ENCODE peak calls at places on chromosomes 2 and 18, in four cellular contexts. M, L, J and S are unnamed samples.

GRCh38 chr2:32954206-32954605 is 7.5 kb downstream of the LTBP1 start:
- DNase-seq in M (no peak), L (no peak), J (no peak), S (no peak)

GRCh38 chr18:1503847-1504246 is 599.2 kb downstream of the ADCYAP1 start:
- DNase-seq in M (no peak), L (no peak), J (no peak), S (no peak)

GRCh38 chr2:216015722-216016464 is 2.5 kb upstream of the MREG start:
- DNase-seq in M (no peak), L (no peak), J (no peak), S (no peak)

GRCh38 chr2:4914551-4914950 is 777.6 kb upstream of the SOX11 start:
- DNase-seq in M (no peak), L (no peak), J (no peak), S (no peak)

GRCh38 chr2:48943436-48943835 is 187.9 kb upstream of the LHCGR start:
- DNase-seq in M (no peak), L (no peak), J (no peak), S (no peak)

GRCh38 chr2:17083902-17084301 is 418.3 kb upstream of the CYRIA start:
- DNase-seq in M (no peak), L (no peak), J (no peak), S (no peak)

GRCh38 chr2:224579411-224579810 is 5.8 kb downstream of the CUL3 start:
- DNase-seq in M (no peak), L (no peak), J (no peak), S (no peak)

GRCh38 chr2:153963247-153963646 is 91.5 kb downstream of the GALNT13 start:
- DNase-seq in M (no peak), L (no peak), J (no peak), S (no peak)

GRCh38 chr18:34509879-34510586 is 200.1 kb upstream of the DTNA start:
- DNase-seq in M (no peak), L (no peak), J (no peak), S (no peak)

GRCh38 chr2:241268306-241268705 is 47.2 kb downstream of the HDLBP start:
- DNase-seq in M (no peak), L (no peak), J (no peak), S (no peak)

GRCh38 chr2:109417701-109418335 is 195.9 kb downstream of the SEPTIN10 start:
- DNase-seq in M (no peak), L (no peak), J (peak; percentile 56), S (no peak)

GRCh38 chr2:219002395-219003266 is 9.4 kb upstream of the CRYBA2 start:
- DNase-seq in M (peak; percentile 73), L (peak; percentile 95), J (no peak), S (no peak)

GRCh38 chr2:239318790-239319189 is 82.0 kb downstream of the HDAC4 start:
- DNase-seq in M (no peak), L (no peak), J (no peak), S (peak; percentile 81)

GRCh38 chr2:8574196-8575010 is 107.5 kb upstream of the ID2 start:
- DNase-seq in M (no peak), L (no peak), J (peak; percentile 80), S (peak; percentile 57)

GRCh38 chr18:6600667-6601066 is 128.8 kb upstream of the ARHGAP28 start:
- DNase-seq in M (no peak), L (no peak), J (no peak), S (no peak)

GRCh38 chr18:34661464-34662087 is 48.5 kb upstream of the DTNA start:
- DNase-seq in M (no peak), L (peak; percentile 87), J (no peak), S (no peak)

GRCh38 chr18:48676756-48677368 is 138.0 kb downstream of the CTIF start:
- DNase-seq in M (no peak), L (peak; percentile 91), J (peak; percentile 91), S (peak; percentile 83)

GRCh38 chr2:209517436-209517835 is 93.6 kb downstream of the MAP2 start:
- DNase-seq in M (no peak), L (no peak), J (no peak), S (no peak)

GRCh38 chr2:136116111-136116812 is 1.7 kb downstream of the CXCR4 start:
- DNase-seq in M (no peak), L (peak; percentile 69), J (peak; percentile 92), S (peak; percentile 68)

GRCh38 chr18:22207022-22207758 is 37.8 kb downstream of the GATA6 start:
- DNase-seq in M (no peak), L (no peak), J (no peak), S (no peak)

GRCh38 chr2:10968176-10968575 is 56.4 kb downstream of the KCNF1 start:
- DNase-seq in M (no peak), L (no peak), J (peak; percentile 51), S (no peak)

GRCh38 chr2:69046221-69046662 is 33.3 kb downstream of the ANTXR1 start:
- DNase-seq in M (no peak), L (no peak), J (no peak), S (no peak)
- TF ChIP-seq POLR2AphosphoS5 in M (no peak), L (no peak), J (no peak), S (no peak)

DNA sequence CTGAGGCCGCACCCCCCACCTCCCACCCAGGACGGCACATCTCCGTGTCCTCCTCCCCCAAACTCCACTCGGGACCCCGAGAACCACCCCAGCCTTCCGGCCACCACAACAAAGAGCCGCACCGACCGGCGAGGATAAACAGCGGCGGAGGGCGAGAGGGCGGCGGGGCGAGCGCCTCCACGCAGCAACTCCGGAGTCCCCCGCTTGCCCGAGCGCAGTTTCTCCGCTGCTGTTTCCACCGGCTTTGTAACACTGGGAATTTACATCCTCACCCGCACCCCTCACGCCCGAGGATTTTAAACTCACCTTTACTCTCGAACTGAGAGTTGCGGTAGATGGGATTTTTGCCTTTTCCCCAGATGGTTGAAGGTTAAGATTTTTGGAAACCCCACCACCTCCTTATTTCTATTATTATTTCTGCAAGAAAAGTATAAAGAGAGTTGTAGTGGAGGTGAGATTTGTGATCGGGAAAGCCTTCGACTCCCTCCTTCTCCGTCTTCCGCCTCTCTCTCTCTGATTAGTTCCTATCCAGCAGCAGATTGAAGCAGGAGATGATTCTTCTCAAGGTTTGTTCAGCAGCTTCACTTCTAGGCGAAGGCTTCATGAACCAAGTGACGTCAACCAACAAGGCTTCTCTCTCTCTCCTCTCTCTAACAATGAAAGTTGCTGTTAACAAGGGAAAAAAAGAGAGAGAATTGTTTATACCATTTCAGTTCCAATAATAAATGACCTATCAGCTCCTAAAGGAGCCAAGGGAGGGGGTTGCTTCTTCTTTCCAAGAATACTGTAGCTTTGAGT is at the start of gene BAZ2B:
- DNase-seq in M (no peak), L (peak; percentile 75), J (no peak), S (peak; percentile 81)
- TF ChIP-seq POLR2AphosphoS5 in M (no peak), L (peak; percentile 69), J (peak; percentile 62), S (peak; percentile 80)

GRCh38 chr18:3652380-3653262 is 202.6 kb downstream of the TGIF1 start:
- DNase-seq in M (no peak), L (no peak), J (no peak), S (no peak)
- TF ChIP-seq POLR2AphosphoS5 in M (no peak), L (no peak), J (no peak), S (no peak)

GRCh38 chr18:79135924-79136323 is 66.7 kb downstream of the ATP9B start:
- DNase-seq in M (no peak), L (no peak), J (no peak), S (no peak)

GRCh38 chr18:79133724-79134123 is 64.5 kb downstream of the ATP9B start:
- DNase-seq in M (no peak), L (no peak), J (no peak), S (no peak)

GRCh38 chr18:79139206-79139605 is 70.0 kb downstream of the ATP9B start:
- DNase-seq in M (no peak), L (no peak), J (no peak), S (no peak)

GRCh38 chr18:79136742-79137141 is 67.5 kb downstream of the ATP9B start:
- DNase-seq in M (no peak), L (peak; percentile 29), J (no peak), S (no peak)
- TF ChIP-seq POLR2AphosphoS5 in M (no peak), L (no peak), J (no peak), S (no peak)

DNA sequence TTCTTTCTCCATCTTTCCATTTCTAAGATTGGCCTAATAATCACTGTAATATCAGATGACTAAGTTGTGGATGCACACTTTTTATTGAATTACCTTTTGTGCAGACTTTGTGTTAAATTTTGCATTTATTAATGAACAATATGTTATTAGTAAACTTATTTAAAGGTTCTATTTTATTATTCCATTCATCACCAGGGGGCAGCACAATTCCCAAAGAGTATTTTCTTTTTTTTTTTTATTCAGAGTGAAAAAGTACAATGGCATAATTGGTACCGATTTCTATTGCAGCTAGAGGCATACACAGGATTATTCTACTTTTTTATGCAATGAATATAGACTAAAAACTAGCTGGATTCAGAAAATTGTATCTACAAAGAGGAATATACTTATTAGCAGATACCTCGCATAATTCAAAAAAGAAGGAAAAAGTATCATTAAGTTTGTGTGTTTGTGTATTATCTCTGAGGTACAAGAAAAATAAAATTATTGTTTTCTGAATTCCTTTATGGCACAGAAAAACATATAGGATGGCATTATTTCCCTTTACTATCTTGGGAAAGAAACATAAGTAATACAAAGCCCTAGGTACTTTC is 390.6 kb downstream of the ERBB4 start:
- DNase-seq in M (no peak), L (peak; percentile 25), J (no peak), S (no peak)
- TF ChIP-seq POLR2AphosphoS5 in M (no peak), L (no peak), J (no peak), S (no peak)

GRCh38 chr2:237164474-237165047 is 78.9 kb downstream of the COPS8 start:
- DNase-seq in M (no peak), L (no peak), J (no peak), S (no peak)
- TF ChIP-seq POLR2AphosphoS5 in M (peak; percentile 17), L (no peak), J (no peak), S (peak; percentile 41)

GRCh38 chr2:173184031-173185004 is 108.7 kb downstream of the MAP3K20 start:
- DNase-seq in M (no peak), L (peak; percentile 74), J (no peak), S (peak; percentile 81)

GRCh38 chr2:173185437-173185836 is 109.8 kb downstream of the MAP3K20 start:
- DNase-seq in M (no peak), L (no peak), J (no peak), S (no peak)

DNA sequence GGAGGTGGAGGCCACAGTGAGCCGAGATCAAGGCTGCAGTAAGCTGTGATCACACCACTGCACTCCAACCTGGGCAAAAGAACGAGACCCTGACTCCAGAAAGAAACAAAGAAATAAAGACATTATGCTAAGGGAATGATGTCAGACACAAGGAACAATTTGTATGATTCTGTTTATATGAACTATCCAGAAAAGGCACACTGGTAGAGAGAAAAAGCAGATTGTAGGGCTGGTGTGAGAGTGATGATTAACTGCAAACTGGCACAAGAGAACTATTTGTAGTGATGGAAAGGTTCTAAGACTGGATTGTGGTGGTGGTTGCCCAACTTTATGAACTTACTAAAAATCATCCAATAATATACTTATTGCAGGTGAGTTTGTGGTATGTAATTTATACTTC is 106.3 kb downstream of the MAP3K20 start:
- DNase-seq in M (no peak), L (no peak), J (no peak), S (no peak)
- TF ChIP-seq POLR2AphosphoS5 in M (no peak), L (no peak), J (no peak), S (peak; percentile 64)

DNA sequence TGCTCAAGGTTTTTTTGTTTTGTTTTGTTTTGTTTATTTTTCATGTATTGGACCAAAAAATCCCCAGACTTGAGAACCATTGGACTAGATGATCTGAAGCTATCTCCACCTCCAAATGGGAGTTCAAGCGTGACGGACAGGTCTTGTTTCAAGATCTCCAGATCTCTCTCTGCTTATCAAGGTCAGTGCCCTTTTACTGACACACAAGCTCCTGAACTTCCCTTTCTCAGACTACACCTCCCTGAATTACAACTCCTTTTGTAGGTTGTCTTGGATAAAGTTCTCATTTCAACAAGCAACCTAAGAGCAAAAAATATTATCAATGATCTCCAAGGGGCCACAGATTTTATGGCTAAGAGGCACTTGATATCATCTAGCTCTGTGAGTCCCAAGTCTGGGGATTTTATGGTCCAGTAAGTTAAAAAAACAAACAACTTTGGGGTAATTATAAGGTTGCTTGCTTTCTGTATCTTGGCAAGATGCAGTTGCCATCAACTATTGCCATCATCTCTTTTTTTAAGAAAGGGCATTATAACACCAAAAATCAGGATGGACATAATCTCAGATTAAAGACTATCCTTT is 396.0 kb upstream of the ATP5MC3 start:
- DNase-seq in M (no peak), L (no peak), J (no peak), S (no peak)
- TF ChIP-seq POLR2AphosphoS5 in M (no peak), L (no peak), J (no peak), S (no peak)